ENCODE peak calls at places on chromosomes 5 and 9, in six cellular contexts. One of them, this sample, is unnamed.

GRCh38 chr5:140075371-140075770 is 32.3 kb upstream of the NRG2 start:
- DNase-seq in GM23338: no peak
- DNase-seq in CD8-positive, alpha-beta T cell: no peak
- DNase-seq in thoracic aorta: no peak
- DNase-seq in A549: no peak
- DNase-seq in Caco-2: no peak
- DNase-seq in this sample: peak

GRCh38 chr5:96752341-96753016 is 55.3 kb downstream of the ERAP1 start:
- DNase-seq in GM23338: peak
- DNase-seq in CD8-positive, alpha-beta T cell: no peak
- DNase-seq in thoracic aorta: no peak
- DNase-seq in A549: peak
- DNase-seq in Caco-2: no peak
- DNase-seq in this sample: peak

GRCh38 chr9:88529496-88529895 is 5.5 kb upstream of the NXNL2 start:
- DNase-seq in GM23338: no peak
- DNase-seq in CD8-positive, alpha-beta T cell: no peak
- DNase-seq in thoracic aorta: no peak
- DNase-seq in A549: no peak
- DNase-seq in Caco-2: no peak
- DNase-seq in this sample: no peak

GRCh38 chr5:149024978-149025377 is 37.9 kb downstream of the SH3TC2 start:
- DNase-seq in GM23338: no peak
- DNase-seq in CD8-positive, alpha-beta T cell: no peak
- DNase-seq in thoracic aorta: no peak
- DNase-seq in A549: no peak
- DNase-seq in Caco-2: no peak
- DNase-seq in this sample: no peak

GRCh38 chr5:131532016-131532640 is 102.9 kb downstream of the RAPGEF6 start:
- DNase-seq in GM23338: no peak
- DNase-seq in CD8-positive, alpha-beta T cell: no peak
- DNase-seq in thoracic aorta: no peak
- DNase-seq in A549: no peak
- DNase-seq in Caco-2: no peak
- DNase-seq in this sample: no peak

GRCh38 chr5:57458443-57458842 is 24.2 kb downstream of the ACTBL2 start:
- DNase-seq in GM23338: no peak
- DNase-seq in CD8-positive, alpha-beta T cell: no peak
- DNase-seq in thoracic aorta: no peak
- DNase-seq in A549: no peak
- DNase-seq in Caco-2: no peak
- DNase-seq in this sample: no peak

GRCh38 chr9:65404232-65405006 is 119.4 kb upstream of the FOXD4L5 start:
- DNase-seq in GM23338: no peak
- DNase-seq in CD8-positive, alpha-beta T cell: no peak
- DNase-seq in thoracic aorta: no peak
- DNase-seq in A549: no peak
- DNase-seq in Caco-2: no peak
- DNase-seq in this sample: no peak

GRCh38 chr5:9148242-9148641 is 397.6 kb downstream of the SEMA5A start:
- DNase-seq in GM23338: no peak
- DNase-seq in CD8-positive, alpha-beta T cell: no peak
- DNase-seq in thoracic aorta: no peak
- DNase-seq in A549: no peak
- DNase-seq in Caco-2: no peak
- DNase-seq in this sample: no peak

GRCh38 chr5:43358338-43358737 is 45.1 kb upstream of the HMGCS1 start:
- DNase-seq in GM23338: no peak
- DNase-seq in CD8-positive, alpha-beta T cell: no peak
- DNase-seq in thoracic aorta: no peak
- DNase-seq in A549: no peak
- DNase-seq in Caco-2: no peak
- DNase-seq in this sample: no peak

GRCh38 chr9:137027369-137028012 is 546 bp downstream of the ABCA2 start:
- DNase-seq in GM23338: peak
- DNase-seq in CD8-positive, alpha-beta T cell: no peak
- DNase-seq in thoracic aorta: no peak
- DNase-seq in A549: no peak
- DNase-seq in Caco-2: no peak
- DNase-seq in this sample: no peak

GRCh38 chr9:137026384-137026783 is 1.7 kb downstream of the ABCA2 start:
- DNase-seq in GM23338: no peak
- DNase-seq in CD8-positive, alpha-beta T cell: no peak
- DNase-seq in thoracic aorta: no peak
- DNase-seq in A549: no peak
- DNase-seq in Caco-2: no peak
- DNase-seq in this sample: no peak

GRCh38 chr9:137023583-137023991 is 4.5 kb downstream of the ABCA2 start:
- DNase-seq in GM23338: no peak
- DNase-seq in CD8-positive, alpha-beta T cell: no peak
- DNase-seq in thoracic aorta: no peak
- DNase-seq in A549: no peak
- DNase-seq in Caco-2: no peak
- DNase-seq in this sample: no peak

GRCh38 chr9:137026828-137027227 is 1.2 kb downstream of the ABCA2 start:
- DNase-seq in GM23338: no peak
- DNase-seq in CD8-positive, alpha-beta T cell: no peak
- DNase-seq in thoracic aorta: no peak
- DNase-seq in A549: no peak
- DNase-seq in Caco-2: no peak
- DNase-seq in this sample: no peak

DNA sequence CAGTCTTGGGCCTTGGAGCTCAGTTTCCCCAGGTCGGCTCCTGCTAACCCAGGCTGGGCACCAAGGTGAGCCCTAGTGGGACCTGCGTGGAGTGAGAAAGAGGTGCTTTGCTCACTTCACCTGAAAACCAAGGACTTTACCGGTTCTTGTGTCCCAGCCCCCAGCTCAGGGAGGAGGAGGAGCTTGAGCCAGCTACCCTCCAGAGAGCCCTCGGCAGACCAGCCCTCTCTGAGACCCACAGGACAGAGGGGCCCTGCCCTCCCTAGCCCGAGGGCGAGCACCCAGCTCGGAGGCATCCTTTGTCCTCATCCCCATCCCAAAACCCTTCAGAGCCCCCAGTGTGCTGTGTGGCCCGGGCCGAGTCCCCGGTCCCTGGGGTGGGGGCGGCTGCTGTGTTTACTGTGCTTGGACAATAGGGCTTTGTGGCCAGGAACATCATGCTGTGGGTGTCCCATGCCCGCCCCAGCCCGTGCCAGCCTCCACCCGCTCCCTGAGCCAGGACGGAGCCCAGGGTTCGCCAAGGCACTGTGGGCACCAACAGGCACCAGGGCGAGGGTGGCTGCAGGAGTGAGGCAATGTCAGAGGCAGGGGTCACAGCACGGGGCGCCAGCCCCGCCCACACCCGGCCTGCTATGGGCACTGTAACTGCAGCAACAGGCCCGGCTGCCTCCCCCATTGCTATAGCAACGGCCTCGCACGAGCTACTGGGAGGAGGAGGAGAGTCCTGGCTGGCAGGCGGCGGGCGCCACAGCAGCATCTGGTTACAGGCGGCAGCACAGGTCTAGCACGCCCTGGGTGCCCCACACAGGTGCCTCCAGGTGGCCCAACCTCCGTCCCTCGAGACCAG is 2.7 kb downstream of the ABCA2 start:
- DNase-seq in GM23338: no peak
- DNase-seq in CD8-positive, alpha-beta T cell: no peak
- DNase-seq in thoracic aorta: no peak
- DNase-seq in A549: no peak
- DNase-seq in Caco-2: no peak
- DNase-seq in this sample: peak
- TF ChIP-seq CTCF in GM23338: no peak
- TF ChIP-seq CTCF in CD8-positive, alpha-beta T cell: no peak
- TF ChIP-seq CTCF in thoracic aorta: no peak
- TF ChIP-seq CTCF in A549: no peak
- TF ChIP-seq CTCF in Caco-2: no peak
- TF ChIP-seq CTCF in this sample: peak

GRCh38 chr5:138611295-138612220 is 36.4 kb upstream of the HSPA9 start:
- DNase-seq in GM23338: peak
- DNase-seq in CD8-positive, alpha-beta T cell: no peak
- DNase-seq in thoracic aorta: no peak
- DNase-seq in A549: no peak
- DNase-seq in Caco-2: no peak
- DNase-seq in this sample: no peak
- H3K4me3 ChIP-seq in GM23338: peak
- H3K4me3 ChIP-seq in CD8-positive, alpha-beta T cell: no peak
- H3K4me3 ChIP-seq in thoracic aorta: peak
- H3K4me3 ChIP-seq in A549: no peak
- H3K4me3 ChIP-seq in Caco-2: no peak
- H3K4me3 ChIP-seq in this sample: no peak

GRCh38 chr9:34451135-34451534 is 7.2 kb downstream of the FAM219A start:
- DNase-seq in GM23338: peak
- DNase-seq in CD8-positive, alpha-beta T cell: no peak
- DNase-seq in thoracic aorta: no peak
- DNase-seq in A549: no peak
- DNase-seq in Caco-2: no peak
- DNase-seq in this sample: no peak

GRCh38 chr9:34450644-34451043 is 7.7 kb downstream of the FAM219A start:
- DNase-seq in GM23338: no peak
- DNase-seq in CD8-positive, alpha-beta T cell: no peak
- DNase-seq in thoracic aorta: no peak
- DNase-seq in A549: no peak
- DNase-seq in Caco-2: no peak
- DNase-seq in this sample: no peak

GRCh38 chr9:34454571-34455065 is 3.8 kb downstream of the FAM219A start:
- DNase-seq in GM23338: peak
- DNase-seq in CD8-positive, alpha-beta T cell: no peak
- DNase-seq in thoracic aorta: no peak
- DNase-seq in A549: peak
- DNase-seq in Caco-2: no peak
- DNase-seq in this sample: no peak

GRCh38 chr9:34452568-34452967 is 5.8 kb downstream of the FAM219A start:
- DNase-seq in GM23338: no peak
- DNase-seq in CD8-positive, alpha-beta T cell: no peak
- DNase-seq in thoracic aorta: no peak
- DNase-seq in A549: no peak
- DNase-seq in Caco-2: no peak
- DNase-seq in this sample: no peak

DNA sequence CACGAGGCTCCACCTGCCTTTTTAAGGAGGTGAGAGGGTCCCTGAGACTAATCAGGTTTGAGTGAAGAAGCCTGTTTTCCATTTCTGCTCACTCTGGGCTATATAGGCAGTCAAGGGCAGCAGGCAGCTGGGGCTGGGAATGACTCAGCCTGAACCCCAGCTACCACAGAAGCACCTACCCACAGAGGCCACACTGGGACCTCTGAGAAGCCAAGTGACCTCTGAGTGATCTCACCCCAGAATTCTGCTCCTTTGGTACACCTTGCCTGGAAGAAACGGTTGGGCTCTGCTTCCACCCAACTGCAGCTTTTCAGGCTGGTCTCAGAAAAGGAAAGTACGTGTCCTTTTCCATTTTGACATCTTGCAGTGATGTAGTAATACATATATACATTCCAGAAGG is 6.8 kb downstream of the FAM219A start:
- DNase-seq in GM23338: no peak
- DNase-seq in CD8-positive, alpha-beta T cell: no peak
- DNase-seq in thoracic aorta: no peak
- DNase-seq in A549: no peak
- DNase-seq in Caco-2: no peak
- DNase-seq in this sample: no peak
- TF ChIP-seq CTCF in GM23338: no peak
- TF ChIP-seq CTCF in CD8-positive, alpha-beta T cell: no peak
- TF ChIP-seq CTCF in thoracic aorta: no peak
- TF ChIP-seq CTCF in A549: no peak
- TF ChIP-seq CTCF in Caco-2: no peak
- TF ChIP-seq CTCF in this sample: no peak

GRCh38 chr5:77494935-77495334 is 2.8 kb upstream of the WDR41 start:
- DNase-seq in GM23338: no peak
- DNase-seq in CD8-positive, alpha-beta T cell: no peak
- DNase-seq in thoracic aorta: no peak
- DNase-seq in A549: no peak
- DNase-seq in Caco-2: no peak
- DNase-seq in this sample: no peak
- H3K4me3 ChIP-seq in GM23338: no peak
- H3K4me3 ChIP-seq in CD8-positive, alpha-beta T cell: no peak
- H3K4me3 ChIP-seq in thoracic aorta: no peak
- H3K4me3 ChIP-seq in A549: no peak
- H3K4me3 ChIP-seq in Caco-2: no peak
- H3K4me3 ChIP-seq in this sample: no peak

DNA sequence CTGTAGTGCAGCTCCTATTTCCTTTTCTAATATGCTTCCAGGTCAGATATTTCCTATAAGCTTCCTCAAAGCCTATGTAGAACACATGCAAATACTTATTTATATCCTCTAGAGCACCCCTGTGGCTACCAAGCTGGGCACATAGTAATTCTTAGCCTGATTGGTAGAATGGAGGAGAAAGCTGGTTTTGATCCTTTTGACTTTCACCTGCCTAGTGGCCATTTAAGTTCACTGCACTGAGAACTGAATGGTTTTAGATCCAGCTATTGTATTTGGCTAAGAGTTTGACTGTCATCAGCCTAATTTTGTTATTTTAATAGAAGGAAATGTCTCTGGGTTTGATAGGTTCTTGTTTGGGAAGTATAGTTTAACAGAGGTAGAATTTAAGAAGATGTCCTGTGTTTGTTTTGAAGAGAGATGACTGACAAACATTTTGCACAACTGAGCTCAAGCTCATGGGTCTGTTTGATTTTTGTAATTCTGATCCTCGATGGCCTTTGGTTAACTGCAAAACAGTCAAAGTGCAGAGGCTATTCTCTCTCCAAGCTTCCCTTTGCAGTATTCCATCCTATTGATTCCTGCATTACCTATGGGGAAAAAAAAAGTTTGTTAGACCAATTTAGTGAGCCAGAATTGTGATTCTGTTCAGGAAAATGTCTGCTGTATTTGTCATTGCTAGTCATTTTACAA is 85.4 kb downstream of the KCNN2 start:
- DNase-seq in GM23338: peak
- DNase-seq in CD8-positive, alpha-beta T cell: no peak
- DNase-seq in thoracic aorta: no peak
- DNase-seq in A549: peak
- DNase-seq in Caco-2: no peak
- DNase-seq in this sample: no peak
- TF ChIP-seq CTCF in GM23338: peak
- TF ChIP-seq CTCF in CD8-positive, alpha-beta T cell: no peak
- TF ChIP-seq CTCF in thoracic aorta: no peak
- TF ChIP-seq CTCF in A549: no peak
- TF ChIP-seq CTCF in Caco-2: peak
- TF ChIP-seq CTCF in this sample: peak

GRCh38 chr5:34529581-34530331 is 126.4 kb upstream of the RAI14 start:
- DNase-seq in GM23338: no peak
- DNase-seq in CD8-positive, alpha-beta T cell: no peak
- DNase-seq in thoracic aorta: no peak
- DNase-seq in A549: no peak
- DNase-seq in Caco-2: no peak
- DNase-seq in this sample: no peak
- H3K4me3 ChIP-seq in GM23338: no peak
- H3K4me3 ChIP-seq in CD8-positive, alpha-beta T cell: no peak
- H3K4me3 ChIP-seq in thoracic aorta: no peak
- H3K4me3 ChIP-seq in A549: no peak
- H3K4me3 ChIP-seq in Caco-2: no peak
- H3K4me3 ChIP-seq in this sample: no peak

This sample was measured in LNCaP clone FGC.